ENCODE peak calls at places on chromosomes 1 and 21, in six cellular contexts. F is BJ, L is WTC11, H is progenitor cell of endocrine pancreas, K is lung, E is IMR-90. V is an unnamed sample.

GRCh38 chr1:226373376-226373775 is 34.5 kb downstream of the PARP1 start:
- DNase-seq in F (no peak), L (no peak), K (no peak), H (no peak), E (no peak), V (no peak)

GRCh38 chr21:33380483-33380998 is 22.7 kb upstream of the IFNGR2 start:
- DNase-seq in K (peak), E (peak), F (peak), L (no peak), H (no peak), V (peak)

GRCh38 chr1:228289239-228289849 is 81.5 kb downstream of the OBSCN start:
- DNase-seq in H (no peak), K (no peak), L (no peak), E (no peak), F (no peak), V (no peak)

GRCh38 chr1:156493154-156493631 is 7.4 kb downstream of the MEF2D start:
- DNase-seq in H (no peak), L (no peak), E (no peak), F (no peak), K (no peak), V (no peak)

GRCh38 chr21:35390013-35390776 is 341.1 kb upstream of the RUNX1 start:
- DNase-seq in H (no peak), K (no peak), L (no peak), E (peak), F (no peak), V (no peak)

GRCh38 chr1:78340006-78340405 is 150.8 kb upstream of the PTGFR start:
- DNase-seq in K (no peak), E (peak), H (no peak), F (peak), L (no peak), V (no peak)

GRCh38 chr1:25245809-25246599 is 1.2 kb downstream of the RSRP1 start:
- DNase-seq in K (no peak), H (no peak), L (no peak), F (no peak), E (peak), V (no peak)

GRCh38 chr1:11383553-11384169 is 95.3 kb upstream of the DISP3 start:
- DNase-seq in K (no peak), L (no peak), F (no peak), H (no peak), E (no peak), V (no peak)

DNA sequence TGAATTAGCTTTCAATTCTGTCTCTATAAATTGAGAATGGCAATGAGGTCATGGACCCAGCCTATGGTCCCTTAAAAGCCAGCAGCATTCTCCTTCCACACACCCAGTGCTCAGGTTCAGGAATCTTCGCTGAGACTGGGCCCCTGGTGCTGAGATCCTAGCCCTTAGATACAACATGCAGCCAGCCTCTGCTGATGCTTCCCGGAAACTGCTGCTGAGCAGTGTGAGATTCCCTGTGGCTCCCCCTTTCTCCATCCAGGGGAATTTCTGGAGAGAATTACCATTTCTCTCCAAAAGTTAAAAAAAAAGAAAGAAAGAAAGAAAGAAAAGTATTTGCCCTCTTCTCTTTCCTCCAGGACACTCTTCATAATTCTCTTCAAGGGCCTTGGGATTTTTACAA is 31.7 kb upstream of the RALGPS2 start:
- DNase-seq in F (no peak), E (peak), H (no peak), L (peak), K (no peak), V (no peak)
- TF ChIP-seq CTCF in F (peak), E (peak), H (no peak), L (no peak), K (no peak), V (peak)

DNA sequence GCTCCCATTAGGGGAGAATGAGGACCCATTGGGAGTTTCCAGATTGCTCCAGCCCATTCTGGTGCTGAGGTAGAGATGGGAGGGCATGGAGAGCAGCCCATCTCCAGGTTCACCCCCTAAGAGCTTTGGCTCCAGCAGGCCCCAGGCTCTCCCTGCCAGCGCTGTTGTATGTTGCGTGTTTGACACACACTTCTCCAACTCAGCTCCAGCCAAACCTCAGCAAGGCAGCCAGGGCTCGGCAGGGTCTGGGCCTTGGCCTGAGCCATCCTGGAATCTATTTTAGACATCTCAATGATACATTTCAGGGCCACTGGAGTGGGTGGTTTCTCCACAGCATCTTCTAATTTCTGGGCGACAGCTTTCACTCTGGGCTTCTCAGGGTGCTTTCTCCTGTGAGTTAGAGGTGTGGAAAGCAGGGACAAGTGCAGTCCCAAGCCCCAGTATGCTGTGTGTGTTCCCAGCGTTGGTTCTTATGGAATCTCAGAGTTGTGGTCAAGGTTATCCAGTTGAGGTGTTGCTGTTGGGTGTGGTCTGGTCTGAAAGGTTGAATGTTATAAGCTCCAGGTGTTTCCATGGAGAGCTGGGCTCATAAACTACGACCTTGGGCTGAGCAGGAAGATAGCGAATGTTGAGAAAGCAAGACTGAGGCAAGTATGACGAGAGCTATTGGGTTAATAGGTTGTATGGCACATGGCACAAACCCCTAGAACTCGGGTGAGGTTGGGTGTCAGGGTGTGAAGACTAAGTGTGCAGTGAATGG is 117.2 kb downstream of the NAV1 start:
- DNase-seq in F (no peak), L (no peak), E (no peak), H (no peak), K (no peak), V (no peak)
- TF ChIP-seq CTCF in F (no peak), L (no peak), E (no peak), H (no peak), K (no peak), V (no peak)

GRCh38 chr1:57232500-57232899 is 191.4 kb downstream of the DAB1 start:
- DNase-seq in L (no peak), H (no peak), E (no peak), K (no peak), F (no peak), V (no peak)
- TF ChIP-seq CTCF in L (no peak), H (no peak), E (peak), K (no peak), F (no peak), V (peak)

GRCh38 chr1:172726740-172727139 is 67.8 kb downstream of the FASLG start:
- DNase-seq in E (no peak), K (no peak), L (no peak), F (no peak), H (no peak), V (no peak)
- TF ChIP-seq CTCF in E (no peak), K (no peak), L (no peak), F (no peak), H (no peak), V (no peak)

GRCh38 chr1:110465038-110465813 is 14.3 kb downstream of the PROK1 start:
- DNase-seq in H (no peak), F (no peak), E (no peak), K (no peak), L (no peak), V (no peak)

GRCh38 chr1:110463695-110464094 is 12.7 kb downstream of the PROK1 start:
- DNase-seq in F (no peak), K (no peak), E (peak), L (no peak), H (no peak), V (no peak)

GRCh38 chr1:110462093-110462492 is 11.1 kb downstream of the PROK1 start:
- DNase-seq in H (no peak), E (no peak), K (no peak), F (no peak), L (no peak), V (no peak)

GRCh38 chr1:110464340-110464739 is 13.4 kb downstream of the PROK1 start:
- DNase-seq in K (no peak), L (no peak), F (peak), E (peak), H (no peak), V (no peak)

GRCh38 chr1:110462964-110463363 is 12.0 kb downstream of the PROK1 start:
- DNase-seq in K (no peak), E (peak), H (no peak), L (no peak), F (no peak), V (no peak)
- TF ChIP-seq CTCF in K (no peak), E (peak), H (no peak), L (no peak), F (peak), V (no peak)

V was measured in HFF-Myc.